ENCODE peak calls at places on chromosomes 5 and 9, in ten cellular contexts. Q, M, H, X, S, J, F, C, Z and V are unnamed samples.

GRCh38 chr5:65812648-65813047 is 90.6 kb downstream of the NLN start:
- DNase-seq in Q (no peak), M (no peak), H (no peak), X (no peak), S (peak; percentile 71), J (no peak), F (peak; percentile 49), C (no peak), Z (no peak), V (no peak)

GRCh38 chr5:60504342-60504741 is 195.6 kb downstream of the DEPDC1B start:
- DNase-seq in Q (no peak), M (no peak), H (no peak), X (no peak), S (no peak), J (no peak), F (no peak), C (no peak), Z (no peak), V (no peak)

GRCh38 chr9:80407220-80407619 is 835.5 kb downstream of the TLE4 start:
- DNase-seq in Q (no peak), M (no peak), H (no peak), X (no peak), S (no peak), J (no peak), F (no peak), C (no peak), Z (no peak), V (no peak)

GRCh38 chr9:111992523-111992922 is 95.9 kb downstream of the UGCG start:
- DNase-seq in Q (no peak), M (no peak), H (no peak), X (no peak), S (peak; percentile 34), J (no peak), F (peak; percentile 79), C (no peak), Z (no peak), V (no peak)

GRCh38 chr5:78537821-78538220 is 110.8 kb downstream of the LHFPL2 start:
- DNase-seq in Q (no peak), M (no peak), H (no peak), X (peak; percentile 54), S (no peak), J (no peak), F (peak; percentile 65), C (peak; percentile 21), Z (no peak), V (no peak)

GRCh38 chr9:124724415-124725067 is 46.6 kb downstream of the NR6A1 start:
- DNase-seq in Q (no peak), M (no peak), H (no peak), X (no peak), S (no peak), J (no peak), F (no peak), C (no peak), Z (no peak), V (no peak)

GRCh38 chr9:105328296-105328695 is 83.8 kb downstream of the SLC44A1 start:
- DNase-seq in Q (no peak), M (no peak), H (no peak), X (no peak), S (no peak), J (no peak), F (no peak), C (no peak), Z (no peak), V (no peak)

GRCh38 chr5:139415221-139415861 is 11.5 kb upstream of the SPATA24 start:
- DNase-seq in Q (no peak), M (no peak), H (no peak), X (no peak), S (peak; percentile 77), J (no peak), F (no peak), C (peak; percentile 39), Z (no peak), V (no peak)

GRCh38 chr5:177440211-177440989 is 6.2 kb upstream of the PRR7 start:
- DNase-seq in Q (no peak), M (peak; percentile 75), H (no peak), X (no peak), S (no peak), J (no peak), F (no peak), C (peak; percentile 45), Z (peak; percentile 61), V (no peak)

GRCh38 chr9:120712539-120713031 is 1.7 kb downstream of the MEGF9 start:
- DNase-seq in Q (no peak), M (no peak), H (no peak), X (peak; percentile 41), S (peak; percentile 10), J (no peak), F (no peak), C (no peak), Z (no peak), V (no peak)

GRCh38 chr9:12699529-12699928 is 6.3 kb downstream of the TYRP1 start:
- DNase-seq in Q (no peak), M (no peak), H (no peak), X (no peak), S (no peak), J (no peak), F (peak; percentile 25), C (no peak), Z (no peak), V (no peak)

DNA sequence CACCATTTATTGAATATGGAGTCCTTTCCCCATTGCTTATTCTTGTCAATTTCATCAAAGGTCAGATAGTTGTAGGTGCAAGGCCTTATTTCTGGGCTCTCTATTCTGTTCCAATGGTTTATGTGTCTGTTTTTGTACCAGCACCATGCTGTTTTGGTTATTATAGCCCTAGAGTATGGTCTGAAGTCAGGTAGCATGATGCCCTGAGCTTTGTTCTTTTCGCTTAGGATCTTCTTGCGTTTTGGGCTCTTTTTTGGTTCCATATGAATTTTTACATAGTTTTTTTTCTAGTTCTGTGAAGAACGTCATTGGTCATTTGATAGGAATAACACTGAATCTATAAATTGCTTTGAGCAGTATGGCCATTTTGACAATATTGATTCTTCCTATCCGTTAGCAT is 40.2 kb upstream of the IFNE start:
- DNase-seq in Q (no peak), M (no peak), H (no peak), X (no peak), S (no peak), J (no peak), F (no peak), C (no peak), Z (no peak), V (no peak)
- H3K9me3 ChIP-seq in Q (no peaks in the 10 kb centered on the region), M (peaks cover 3% of the 10 kb centered on the region), H (no peaks in the 10 kb centered on the region), X (peaks cover 47% of the 10 kb centered on the region), S (no peaks in the 10 kb centered on the region), J (no peaks in the 10 kb centered on the region), F (no peaks in the 10 kb centered on the region), C (no peaks in the 10 kb centered on the region), Z (no peaks in the 10 kb centered on the region), V (no peaks in the 10 kb centered on the region)

DNA sequence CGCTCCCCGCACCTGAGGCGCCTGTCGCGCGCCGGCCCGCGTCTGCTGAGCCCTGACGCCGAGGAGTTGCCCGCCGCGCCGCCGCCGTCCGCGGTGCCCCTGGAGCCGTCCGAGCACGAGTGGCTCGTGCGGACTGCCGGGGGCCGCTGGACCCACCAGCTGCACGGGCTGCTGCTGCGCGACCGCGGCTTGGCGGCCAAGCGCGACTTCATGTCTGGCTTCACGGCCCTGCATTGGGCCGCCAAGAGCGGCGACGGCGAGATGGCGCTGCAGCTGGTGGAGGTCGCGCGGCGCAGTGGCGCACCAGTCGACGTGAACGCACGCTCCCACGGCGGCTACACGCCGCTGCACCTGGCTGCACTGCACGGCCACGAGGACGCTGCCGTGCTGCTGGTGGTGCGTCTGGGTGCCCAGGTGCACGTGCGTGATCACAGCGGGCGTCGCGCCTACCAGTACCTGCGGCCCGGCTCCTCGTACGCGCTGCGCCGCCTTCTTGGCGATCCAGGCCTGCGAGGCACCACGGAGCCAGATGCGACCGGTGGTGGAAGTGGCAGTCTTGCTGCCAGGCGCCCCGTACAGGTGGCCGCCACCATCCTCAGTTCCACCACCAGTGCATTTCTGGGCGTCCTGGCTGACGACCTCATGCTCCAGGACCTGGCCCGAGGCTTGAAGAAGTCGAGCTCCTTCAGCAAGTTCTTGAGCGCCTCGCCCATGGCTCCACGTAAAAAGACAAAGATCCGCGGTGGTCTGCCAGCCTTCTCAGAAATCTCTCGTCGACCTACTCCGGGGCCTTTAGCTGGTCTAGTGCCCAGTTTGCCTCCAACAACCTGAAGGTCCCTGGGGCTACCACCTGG is 1.6 kb downstream of the SOWAHA start:
- DNase-seq in Q (no peak), M (no peak), H (peak; percentile 80), X (no peak), S (no peak), J (no peak), F (no peak), C (no peak), Z (no peak), V (no peak)
- H3K4me3 ChIP-seq in Q (peak overlapping the region; percentile 46), M (no peak overlapping the region), H (peak overlapping the region; percentile 26), X (no peak overlapping the region), S (no peak overlapping the region), J (no peak overlapping the region), F (no peak overlapping the region), C (no peak overlapping the region), Z (peak overlapping the region; percentile 40), V (peak overlapping the region; percentile 35)

DNA sequence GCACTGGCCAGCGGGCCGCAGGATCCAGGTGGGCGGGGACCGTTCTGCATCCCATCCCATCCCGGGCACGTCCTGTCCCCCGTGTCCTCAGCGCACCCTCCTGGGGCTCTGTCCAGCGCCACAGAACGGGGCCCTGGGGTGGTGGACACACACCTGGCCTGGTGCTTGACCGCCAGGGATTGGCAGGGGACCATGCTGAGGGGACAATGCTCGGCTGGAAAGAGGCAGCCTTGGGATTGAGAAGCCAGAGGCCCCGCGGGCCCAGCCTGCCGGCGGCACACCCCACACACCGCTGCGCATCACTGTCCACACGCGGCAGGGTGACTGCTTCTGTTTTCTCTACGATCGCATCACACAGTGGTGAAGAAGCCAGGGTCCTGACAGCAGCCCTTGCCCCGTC is 33.0 kb downstream of the SLC12A7 start:
- DNase-seq in Q (no peak), M (no peak), H (no peak), X (no peak), S (no peak), J (no peak), F (no peak), C (no peak), Z (no peak), V (no peak)
- H3K9me3 ChIP-seq in Q (no peaks in the 10 kb centered on the region), M (no peaks in the 10 kb centered on the region), H (no peaks in the 10 kb centered on the region), X (no peaks in the 10 kb centered on the region), S (no peaks in the 10 kb centered on the region), J (no peaks in the 10 kb centered on the region), F (no peaks in the 10 kb centered on the region), C (no peaks in the 10 kb centered on the region), Z (no peaks in the 10 kb centered on the region), V (no peaks in the 10 kb centered on the region)

GRCh38 chr9:87499455-87500015 is 1.9 kb downstream of the DAPK1 start:
- DNase-seq in Q (no peak), M (no peak), H (no peak), X (no peak), S (no peak), J (no peak), F (no peak), C (no peak), Z (no peak), V (no peak)

GRCh38 chr9:87498816-87499454 is 1.3 kb downstream of the DAPK1 start:
- DNase-seq in Q (no peak), M (no peak), H (no peak), X (no peak), S (no peak), J (peak; percentile 9), F (no peak), C (peak; percentile 58), Z (no peak), V (no peak)

GRCh38 chr9:87497604-87498045 is at the start of gene DAPK1:
- DNase-seq in Q (peak; percentile 37), M (no peak), H (peak; percentile 86), X (peak; percentile 79), S (no peak), J (peak; percentile 72), F (no peak), C (peak; percentile 91), Z (peak; percentile 92), V (no peak)

GRCh38 chr9:87497080-87497603 is 525 bp upstream of the DAPK1 start:
- DNase-seq in Q (no peak), M (no peak), H (no peak), X (no peak), S (no peak), J (no peak), F (no peak), C (no peak), Z (no peak), V (no peak)

GRCh38 chr9:87498046-87498815 is 564 bp downstream of the DAPK1 start:
- DNase-seq in Q (no peak), M (no peak), H (peak; percentile 75), X (peak; percentile 57), S (no peak), J (peak; percentile 66), F (no peak), C (peak; percentile 66), Z (peak; percentile 87), V (no peak)
- H3K4me3 ChIP-seq in Q (peak overlapping the region; percentile 75), M (peak overlapping the region; percentile 38), H (peak overlapping the region; percentile 83), X (peak overlapping the region; percentile 88), S (no peak overlapping the region), J (peak overlapping the region; percentile 96), F (no peak overlapping the region), C (peak overlapping the region; percentile 80), Z (peak overlapping the region; percentile 80), V (peak overlapping the region; percentile 83)